ENCODE peak calls at places on chromosomes 16 and 17, in five cellular contexts. O is esophagus squamous epithelium, T is spleen, P is transverse colon, E is body of pancreas. X is an unnamed sample.
A peak's percentile ranks its signal among the peaks of the same experiment; 100 is the strongest.

GRCh38 chr16:454397-454940 is 29.0 kb downstream of the RAB11FIP3 start:
- DNase-seq in O (no peak), T (no peak), P (no peak), E (no peak), X (no peak)

GRCh38 chr16:50081428-50082018 is 15.8 kb downstream of the HEATR3 start:
- DNase-seq in O (no peak), T (no peak), P (no peak), E (no peak), X (no peak)

GRCh38 chr17:66468241-66469087 is 166.1 kb downstream of the PRKCA start:
- DNase-seq in O (no peak), T (no peak), P (no peak), E (no peak), X (no peak)

GRCh38 chr17:66373944-66374817 is 71.8 kb downstream of the PRKCA start:
- DNase-seq in O (no peak), T (no peak), P (peak; percentile 29), E (peak; percentile 28), X (no peak)

GRCh38 chr17:61599608-61600007 is 8.6 kb upstream of the NACA2 start:
- DNase-seq in O (no peak), T (no peak), P (no peak), E (no peak), X (no peak)

GRCh38 chr17:14748036-14748715 is 447.3 kb downstream of the HS3ST3B1 start:
- DNase-seq in O (no peak), T (peak; percentile 75), P (no peak), E (no peak), X (no peak)

GRCh38 chr17:65892912-65893377 is 299.0 kb downstream of the CEP112 start:
- DNase-seq in O (no peak), T (no peak), P (no peak), E (no peak), X (no peak)

GRCh38 chr17:6061290-6061689 is 8.9 kb upstream of the WSCD1 start:
- DNase-seq in O (no peak), T (peak; percentile 11), P (no peak), E (no peak), X (no peak)

GRCh38 chr17:17682293-17682736 is 1.1 kb downstream of the RAI1 start:
- DNase-seq in O (no peak), T (peak; percentile 92), P (peak; percentile 67), E (peak; percentile 53), X (peak; percentile 65)

GRCh38 chr17:65268832-65269231 is 131.7 kb downstream of the RGS9 start:
- DNase-seq in O (no peak), T (no peak), P (no peak), E (no peak), X (no peak)

GRCh38 chr17:57295526-57296023 is 39.3 kb downstream of the MSI2 start:
- DNase-seq in O (no peak), T (no peak), P (no peak), E (no peak), X (no peak)

GRCh38 chr16:72560617-72561016 is 388.7 kb upstream of the PMFBP1 start:
- DNase-seq in O (no peak), T (no peak), P (no peak), E (no peak), X (no peak)

GRCh38 chr17:58996968-58997367 is 109.7 kb downstream of the TRIM37 start:
- DNase-seq in O (no peak), T (no peak), P (no peak), E (no peak), X (no peak)

GRCh38 chr16:383326-384020 is 1.7 kb upstream of the PGAP6 start:
- DNase-seq in O (no peak), T (peak; percentile 88), P (peak; percentile 82), E (peak; percentile 86), X (no peak)

GRCh38 chr16:82631701-82632685 is 5.2 kb downstream of the CDH13 start:
- DNase-seq in O (no peak), T (no peak), P (no peak), E (no peak), X (no peak)

GRCh38 chr17:73600103-73600871 is 44.0 kb downstream of the SDK2 start:
- DNase-seq in O (no peak), T (no peak), P (no peak), E (no peak), X (no peak)

GRCh38 chr17:72370819-72371218 is 250.0 kb downstream of the SOX9 start:
- DNase-seq in O (no peak), T (no peak), P (no peak), E (no peak), X (no peak)
- H3K27me3 ChIP-seq in O (no peaks in the 10 kb centered on the region), T (no peaks in the 10 kb centered on the region), P (no peaks in the 10 kb centered on the region), E (no peaks in the 10 kb centered on the region), X (no peaks in the 10 kb centered on the region)

GRCh38 chr17:13498184-13498583 is 103.5 kb downstream of the HS3ST3A1 start:
- DNase-seq in O (no peak), T (no peak), P (no peak), E (no peak), X (no peak)

GRCh38 chr17:13503526-13503925 is 98.2 kb downstream of the HS3ST3A1 start:
- DNase-seq in O (no peak), T (no peak), P (no peak), E (no peak), X (no peak)

GRCh38 chr17:13495423-13495822 is 106.3 kb downstream of the HS3ST3A1 start:
- DNase-seq in O (no peak), T (no peak), P (no peak), E (no peak), X (no peak)

GRCh38 chr17:13502263-13502662 is 99.5 kb downstream of the HS3ST3A1 start:
- DNase-seq in O (no peak), T (no peak), P (no peak), E (no peak), X (no peak)

GRCh38 chr17:13500947-13501346 is 100.8 kb downstream of the HS3ST3A1 start:
- DNase-seq in O (no peak), T (no peak), P (no peak), E (no peak), X (no peak)
- TF ChIP-seq POLR2A in O (no peak), T (no peak), P (no peak), E (no peak), X (no peak)

GRCh38 chr16:86734559-86735480 is 156.5 kb downstream of the FOXL1 start:
- DNase-seq in O (no peak), T (peak; percentile 32), P (no peak), E (no peak), X (no peak)
- H3K27me3 ChIP-seq in O (no peaks in the 10 kb centered on the region), T (peaks cover 7% of the 10 kb centered on the region), P (peaks cover 65% of the 10 kb centered on the region), E (peaks cover 4% of the 10 kb centered on the region), X (no peaks in the 10 kb centered on the region)

GRCh38 chr17:37725021-37725585 is 19.8 kb downstream of the HNF1B start:
- DNase-seq in O (no peak), T (no peak), P (no peak), E (no peak), X (no peak)

GRCh38 chr17:37726248-37726647 is 18.6 kb downstream of the HNF1B start:
- DNase-seq in O (no peak), T (no peak), P (no peak), E (no peak), X (no peak)

GRCh38 chr17:37729905-37730304 is 15.0 kb downstream of the HNF1B start:
- DNase-seq in O (no peak), T (no peak), P (no peak), E (no peak), X (no peak)

GRCh38 chr17:37726891-37727780 is 17.7 kb downstream of the HNF1B start:
- DNase-seq in O (no peak), T (no peak), P (peak; percentile 69), E (peak; percentile 67), X (no peak)

GRCh38 chr17:37725601-37726146 is 19.2 kb downstream of the HNF1B start:
- DNase-seq in O (no peak), T (no peak), P (peak; percentile 82), E (peak; percentile 15), X (no peak)
- TF ChIP-seq POLR2A in O (no peak), T (no peak), P (no peak), E (no peak), X (no peak)

DNA sequence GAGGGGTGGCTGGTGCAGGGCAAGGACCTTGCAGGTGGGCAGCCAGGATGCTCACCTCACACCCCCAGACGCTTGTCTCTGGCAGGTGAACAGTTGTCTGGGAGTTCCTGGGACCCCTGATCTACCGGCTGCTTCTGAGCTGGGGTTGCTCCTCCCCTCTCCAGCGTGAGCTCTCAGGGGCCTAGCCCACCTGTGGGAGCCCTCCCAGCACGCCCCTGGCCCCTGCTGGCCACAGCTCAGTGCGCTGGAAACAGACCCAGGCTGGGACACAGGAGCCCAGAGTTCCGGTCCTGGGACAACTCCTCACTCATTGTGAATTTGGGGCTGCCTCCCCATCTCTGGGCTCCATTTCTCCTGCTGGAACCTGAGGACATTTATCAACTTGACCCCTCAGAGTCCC is 30.3 kb downstream of the ARHGAP23 start:
- DNase-seq in O (no peak), T (no peak), P (no peak), E (no peak), X (no peak)
- H3K27me3 ChIP-seq in O (no peaks in the 10 kb centered on the region), T (peaks cover 7% of the 10 kb centered on the region), P (peaks cover 10% of the 10 kb centered on the region), E (no peaks in the 10 kb centered on the region), X (no peaks in the 10 kb centered on the region)

GRCh38 chr17:76726766-76727718 is at the start of gene METTL23:
- DNase-seq in O (no peak), T (peak; percentile 97), P (peak; percentile 90), E (peak; percentile 88), X (peak; percentile 86)
- TF ChIP-seq POLR2A in O (no peak), T (no peak), P (no peak), E (no peak), X (no peak)

DNA sequence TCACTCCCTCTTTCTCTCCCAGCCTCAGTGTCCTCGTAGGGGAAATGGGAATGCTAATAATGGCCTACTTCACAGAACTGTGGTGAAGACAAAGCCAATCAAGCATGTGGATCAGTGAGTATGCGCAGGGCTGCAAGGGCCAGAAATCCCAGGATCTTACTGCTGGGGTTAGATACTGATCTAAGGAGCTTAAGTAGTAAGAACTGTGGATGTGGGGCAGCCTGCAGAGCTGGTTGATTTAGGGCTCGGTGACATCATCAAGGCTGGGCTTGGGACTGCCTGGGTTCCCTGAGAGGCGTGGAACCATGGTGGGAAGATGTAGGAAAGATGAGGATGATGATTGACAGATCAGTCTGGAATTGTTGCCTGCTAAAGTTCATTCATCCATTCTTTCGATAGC is 25.6 kb downstream of the GOSR2 start:
- DNase-seq in O (no peak), T (no peak), P (no peak), E (no peak), X (no peak)
- H3K27me3 ChIP-seq in O (no peaks in the 10 kb centered on the region), T (no peaks in the 10 kb centered on the region), P (peaks cover 5% of the 10 kb centered on the region), E (no peaks in the 10 kb centered on the region), X (no peaks in the 10 kb centered on the region)